ENCODE peak calls at places on chromosome 1, in five cellular contexts. P is IMR-90; M is CD4-positive, CD25-positive, alpha-beta regulatory T cell; H is cardiac muscle cell; U is lower lobe of right lung. T is an unnamed sample. For H3K4me1 and H3K27me3, the result is how much of the 10 kb centered on the place peaks cover.

GRCh38 chr1:64917328-64917861 is 49.0 kb downstream of the JAK1 start:
- DNase-seq in P (peak), M (no peak), H (no peak), U (peak), T (no peak)

GRCh38 chr1:245458761-245459174 is 304.0 kb downstream of the KIF26B start:
- DNase-seq in P (peak), M (no peak), H (no peak), U (no peak), T (no peak)

GRCh38 chr1:203129501-203130231 is 2.1 kb downstream of the ADORA1 start:
- DNase-seq in P (no peak), M (no peak), H (no peak), U (no peak), T (no peak)

GRCh38 chr1:230109871-230110667 is 43.0 kb downstream of the GALNT2 start:
- DNase-seq in P (peak), M (peak), H (no peak), U (no peak), T (peak)

GRCh38 chr1:213568929-213569815 is 418.6 kb upstream of the PROX1 start:
- DNase-seq in P (no peak), M (no peak), H (no peak), U (no peak), T (no peak)

GRCh38 chr1:15116966-15117365 is 36.6 kb upstream of the TMEM51 start:
- DNase-seq in P (no peak), M (no peak), H (peak), U (no peak), T (no peak)

GRCh38 chr1:228060458-228061190 is 21.9 kb upstream of the ARF1 start:
- DNase-seq in P (no peak), M (no peak), H (no peak), U (peak), T (no peak)

GRCh38 chr1:163472267-163472666 is 150.5 kb downstream of the NUF2 start:
- DNase-seq in P (no peak), M (no peak), H (no peak), U (no peak), T (no peak)

GRCh38 chr1:18256318-18257235 is 149.0 kb downstream of the IGSF21 start:
- DNase-seq in P (no peak), M (no peak), H (peak), U (peak), T (no peak)

GRCh38 chr1:78855258-78855657 is 151.3 kb downstream of the ADGRL4 start:
- DNase-seq in P (no peak), M (no peak), H (no peak), U (no peak), T (no peak)

GRCh38 chr1:110637475-110637874 is 31.3 kb upstream of the KCNA2 start:
- DNase-seq in P (no peak), M (no peak), H (no peak), U (no peak), T (no peak)

GRCh38 chr1:57867001-57867400 is 443.1 kb upstream of the DAB1 start:
- DNase-seq in P (no peak), M (no peak), H (no peak), U (no peak), T (no peak)
- H3K4me1 ChIP-seq in P (under half), M (under half), H (under half), U (under half), T (under half)

GRCh38 chr1:98197356-98197755 is 276.5 kb upstream of the DPYD start:
- DNase-seq in P (peak), M (no peak), H (no peak), U (no peak), T (no peak)
- H3K27me3 ChIP-seq in P (under half), M (under half), H (under half), U (under half), T (under half)

DNA sequence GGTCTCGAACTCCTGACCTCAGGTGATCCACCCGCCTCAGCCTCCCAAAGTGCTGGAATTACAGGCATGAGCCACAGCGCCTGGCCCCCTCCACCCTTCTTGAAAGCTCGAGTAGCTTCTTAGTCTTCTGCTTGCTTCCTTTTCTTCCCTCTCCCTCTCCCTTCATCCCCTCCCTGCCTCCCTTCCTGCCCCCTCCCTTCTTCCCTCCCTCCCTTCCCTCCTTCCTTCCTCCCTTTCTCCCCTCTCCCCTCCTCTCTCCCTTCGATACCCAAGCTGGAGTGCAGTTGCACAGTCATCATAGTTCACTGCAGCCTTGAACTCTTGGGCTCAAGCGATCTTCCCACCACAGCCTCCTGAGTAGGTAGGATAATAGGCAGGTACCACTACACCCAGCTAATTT is 11.8 kb downstream of the KHDRBS1 start:
- DNase-seq in P (no peak), M (no peak), H (no peak), U (no peak), T (no peak)
- H3K27ac ChIP-seq in P (no peak), M (no peak), H (no peak), U (no peak), T (no peak)

DNA sequence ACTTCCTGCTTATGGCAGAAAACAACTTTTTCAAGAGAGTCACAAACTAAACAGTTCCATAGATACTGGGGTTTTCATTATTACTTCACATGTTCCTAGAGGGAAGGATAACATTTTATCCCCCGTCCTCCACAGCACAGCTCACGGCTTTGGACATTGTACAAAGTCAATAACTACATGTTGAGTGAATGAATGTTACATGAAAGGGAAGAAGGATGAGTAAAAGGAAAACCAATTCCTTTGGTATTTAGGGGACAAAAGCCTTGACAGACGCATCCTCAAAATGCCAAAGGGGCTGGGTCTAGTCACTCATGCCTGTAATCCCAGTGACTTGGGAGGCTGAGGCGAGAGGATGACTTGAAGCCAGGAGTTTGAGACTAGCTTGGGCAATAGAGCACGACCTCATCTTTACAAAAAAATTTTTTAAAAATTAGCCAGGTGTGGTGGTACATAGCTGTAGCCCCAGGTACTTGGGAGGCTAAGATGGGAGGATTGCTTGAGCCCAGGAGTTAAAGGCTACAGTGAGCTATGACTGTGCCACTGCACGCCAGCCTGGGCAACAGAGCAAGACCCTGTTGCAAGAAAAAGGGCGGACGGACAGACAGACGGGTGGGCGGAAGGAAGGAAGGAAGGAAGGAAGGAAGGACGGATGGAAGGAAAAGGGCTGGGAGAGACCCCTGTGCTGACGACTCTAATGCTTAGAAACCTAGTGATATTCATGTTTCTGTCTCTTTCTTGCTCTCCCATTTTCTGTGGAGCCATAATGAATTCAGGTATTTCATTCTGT is 14.6 kb downstream of the PI4KB start:
- DNase-seq in P (peak), M (no peak), H (no peak), U (no peak), T (no peak)
- H3K4me1 ChIP-seq in P (under half), M (under half), H (under half), U (half or more), T (under half)